ENCODE peak calls at places on chromosomes 2 and 18, in four cellular contexts. D, J, T and B are unnamed samples.

GRCh38 chr2:172655091-172655837 is 80.4 kb upstream of the RAPGEF4 start:
- DNase-seq in D (no peak), J (no peak), T (no peak), B (no peak)

GRCh38 chr2:2831656-2832055 is 500.6 kb upstream of the MYT1L start:
- DNase-seq in D (no peak), J (no peak), T (no peak), B (no peak)

GRCh38 chr18:73563345-73563744 is 584.3 kb downstream of the FBXO15 start:
- DNase-seq in D (peak), J (no peak), T (no peak), B (no peak)

GRCh38 chr2:178397002-178397605 is 53.9 kb downstream of the PRKRA start:
- DNase-seq in D (no peak), J (no peak), T (peak), B (no peak)

GRCh38 chr2:171347158-171347557 is 86.6 kb downstream of the METTL8 start:
- DNase-seq in D (no peak), J (no peak), T (no peak), B (no peak)

GRCh38 chr2:202261531-202261930 is 4.0 kb upstream of the NOP58 start:
- DNase-seq in D (no peak), J (no peak), T (no peak), B (no peak)

GRCh38 chr18:2906522-2907458 is 60.0 kb downstream of the EMILIN2 start:
- DNase-seq in D (no peak), J (no peak), T (peak), B (peak)

GRCh38 chr18:22813648-22814328 is 119.3 kb upstream of the RBBP8 start:
- DNase-seq in D (no peak), J (no peak), T (peak), B (no peak)

GRCh38 chr2:37880546-37880945 is 44.5 kb upstream of the RMDN2 start:
- DNase-seq in D (no peak), J (no peak), T (no peak), B (no peak)

GRCh38 chr18:80252136-80252535 is 4.8 kb upstream of the PARD6G start:
- DNase-seq in D (no peak), J (no peak), T (peak), B (no peak)

GRCh38 chr2:95032868-95033603 is 7.5 kb downstream of the MAL start:
- DNase-seq in D (no peak), J (no peak), T (no peak), B (peak)

GRCh38 chr18:62131305-62131909 is 55.4 kb downstream of the PIGN start:
- DNase-seq in D (peak), J (no peak), T (peak), B (no peak)

GRCh38 chr2:165776013-165776412 is 18.0 kb downstream of the GALNT3 start:
- DNase-seq in D (no peak), J (no peak), T (no peak), B (no peak)

GRCh38 chr2:36707050-36707449 is 10.5 kb downstream of the VIT start:
- DNase-seq in D (no peak), J (no peak), T (peak), B (no peak)

GRCh38 chr18:42078711-42079110 is 123.7 kb downstream of the PIK3C3 start:
- DNase-seq in D (no peak), J (no peak), T (no peak), B (no peak)

GRCh38 chr2:26740890-26741302 is 23.2 kb upstream of the SLC35F6 start:
- DNase-seq in D (no peak), J (no peak), T (peak), B (no peak)